ENCODE peak calls at places on chromosomes 2 and 18, in eight cellular contexts. N is CD8-positive, alpha-beta T cell; S is choroid plexus epithelial cell; O is GM12892; P is adipocyte; H is stimulated activated CD8-positive, alpha-beta memory T cell treated with anti-CD3 and anti-CD28 coated beads, Interleukin-7, amount 100 ng/mL, for 1 hour; E is kidney; R is left lobe of liver. G is an unnamed sample.

GRCh38 chr2:111054791-111055627 is 65.7 kb upstream of the BCL2L11 start:
- DNase-seq in N (no peak), S (no peak), O (no peak), P (no peak), H (no peak), E (peak), R (no peak), G (peak)

GRCh38 chr2:63300835-63301234 is 250.2 kb downstream of the OTX1 start:
- DNase-seq in N (no peak), S (no peak), O (no peak), P (no peak), H (no peak), E (no peak), R (no peak), G (no peak)

GRCh38 chr2:160893581-160893980 is 266.6 kb upstream of the TANK start:
- DNase-seq in N (no peak), S (no peak), O (no peak), P (no peak), H (no peak), E (no peak), R (no peak), G (no peak)

GRCh38 chr2:69565431-69565839 is 78.1 kb downstream of the AAK1 start:
- DNase-seq in N (peak), S (peak), O (peak), P (peak), H (peak), E (peak), R (no peak), G (peak)

GRCh38 chr2:205947621-205948495 is 138.1 kb downstream of the INO80D start:
- DNase-seq in N (peak), S (peak), O (peak), P (peak), H (peak), E (no peak), R (peak), G (peak)

GRCh38 chr18:58965930-58966662 is 101.4 kb downstream of the ZNF532 start:
- DNase-seq in N (no peak), S (no peak), O (no peak), P (no peak), H (no peak), E (no peak), R (no peak), G (no peak)

GRCh38 chr2:47016172-47016913 is 100.7 kb upstream of the MCFD2 start:
- DNase-seq in N (no peak), S (peak), O (no peak), P (peak), H (no peak), E (no peak), R (no peak), G (no peak)

GRCh38 chr2:113248997-113249770 is 29.5 kb downstream of the PAX8 start:
- DNase-seq in N (peak), S (peak), O (peak), P (peak), H (peak), E (peak), R (peak), G (peak)

GRCh38 chr2:62505109-62505508 is 886 bp downstream of the TMEM17 start:
- DNase-seq in N (no peak), S (peak), O (no peak), P (no peak), H (no peak), E (no peak), R (no peak), G (peak)

GRCh38 chr2:105417789-105418475 is 19.1 kb upstream of the FHL2 start:
- DNase-seq in N (no peak), S (peak), O (no peak), P (peak), H (no peak), E (no peak), R (no peak), G (no peak)

GRCh38 chr2:68336192-68336591 is 16.4 kb upstream of the CNRIP1 start:
- DNase-seq in N (no peak), S (peak), O (no peak), P (peak), H (no peak), E (no peak), R (no peak), G (no peak)

GRCh38 chr2:128590309-128591021 is 271.8 kb upstream of the HS6ST1 start:
- DNase-seq in N (no peak), S (no peak), O (no peak), P (no peak), H (no peak), E (no peak), R (no peak), G (no peak)

GRCh38 chr2:194054262-194054767 is 1602.7 kb upstream of the SLC39A10 start:
- DNase-seq in N (no peak), S (no peak), O (no peak), P (no peak), H (no peak), E (no peak), R (no peak), G (no peak)

GRCh38 chr2:232903989-232904388 is 33.9 kb downstream of the SNORC start:
- DNase-seq in N (no peak), S (no peak), O (no peak), P (no peak), H (no peak), E (no peak), R (no peak), G (no peak)

GRCh38 chr18:70418551-70419311 is 129.9 kb downstream of the SOCS6 start:
- DNase-seq in N (no peak), S (no peak), O (peak), P (no peak), H (no peak), E (no peak), R (no peak), G (no peak)

GRCh38 chr2:171595896-171596295 is 73.6 kb downstream of the CYBRD1 start:
- DNase-seq in N (no peak), S (peak), O (no peak), P (peak), H (no peak), E (no peak), R (no peak), G (no peak)

GRCh38 chr2:238322001-238322411 is 1.7 kb downstream of the TRAF3IP1 start:
- DNase-seq in N (no peak), S (no peak), O (no peak), P (no peak), H (no peak), E (no peak), R (no peak), G (no peak)

GRCh38 chr2:230441188-230441897 is 25.3 kb downstream of the SP100 start:
- DNase-seq in N (peak), S (peak), O (peak), P (peak), H (peak), E (peak), R (no peak), G (no peak)

GRCh38 chr2:231726276-231726675 is 18.0 kb downstream of the PTMA start:
- DNase-seq in N (no peak), S (no peak), O (no peak), P (no peak), H (no peak), E (no peak), R (no peak), G (no peak)

GRCh38 chr2:180203972-180204371 is 196.9 kb upstream of the CWC22 start:
- DNase-seq in N (no peak), S (peak), O (no peak), P (peak), H (no peak), E (no peak), R (no peak), G (no peak)

GRCh38 chr2:149645391-149645790 is 57.8 kb upstream of the MMADHC start:
- DNase-seq in N (no peak), S (peak), O (no peak), P (peak), H (no peak), E (no peak), R (no peak), G (no peak)

GRCh38 chr2:240368746-240369724 is 66.4 kb upstream of the GPC1 start:
- DNase-seq in N (no peak), S (no peak), O (no peak), P (no peak), H (no peak), E (peak), R (peak), G (no peak)

GRCh38 chr2:197088694-197089093 is 162.2 kb upstream of the PGAP1 start:
- DNase-seq in N (no peak), S (peak), O (no peak), P (peak), H (no peak), E (no peak), R (no peak), G (no peak)

GRCh38 chr2:39593439-39594393 is 72.0 kb upstream of the TMEM178A start:
- DNase-seq in N (no peak), S (peak), O (no peak), P (peak), H (no peak), E (no peak), R (no peak), G (peak)